ENCODE peak calls at places on chromosomes 1 and 21, in four cellular contexts. One of them, this sample, is unnamed.

GRCh38 chr21:25791321-25791720 is 56.5 kb downstream of the GABPA start:
- DNase-seq in OCI-LY7: no peak
- DNase-seq in SK-N-SH: no peak
- DNase-seq in neural progenitor cell: no peak
- DNase-seq in this sample: no peak

GRCh38 chr1:109112056-109112651 is 1.8 kb upstream of the ELAPOR1 start:
- DNase-seq in OCI-LY7: peak
- DNase-seq in SK-N-SH: peak
- DNase-seq in neural progenitor cell: no peak
- DNase-seq in this sample: peak

GRCh38 chr1:165875171-165875570 is 47.8 kb downstream of the UCK2 start:
- DNase-seq in OCI-LY7: no peak
- DNase-seq in SK-N-SH: no peak
- DNase-seq in neural progenitor cell: no peak
- DNase-seq in this sample: no peak

GRCh38 chr1:8003431-8004112 is 22.5 kb downstream of the ERRFI1 start:
- DNase-seq in OCI-LY7: no peak
- DNase-seq in SK-N-SH: no peak
- DNase-seq in neural progenitor cell: no peak
- DNase-seq in this sample: peak

GRCh38 chr21:45365608-45366241 is 39.2 kb upstream of the COL18A1 start:
- DNase-seq in OCI-LY7: no peak
- DNase-seq in SK-N-SH: no peak
- DNase-seq in neural progenitor cell: peak
- DNase-seq in this sample: peak

GRCh38 chr1:241499910-241500309 is 19.6 kb downstream of the FH start:
- DNase-seq in OCI-LY7: peak
- DNase-seq in SK-N-SH: peak
- DNase-seq in neural progenitor cell: peak
- DNase-seq in this sample: peak

GRCh38 chr1:243798726-243799125 is 51.3 kb downstream of the AKT3 start:
- DNase-seq in OCI-LY7: no peak
- DNase-seq in SK-N-SH: no peak
- DNase-seq in neural progenitor cell: no peak
- DNase-seq in this sample: peak

GRCh38 chr1:206808615-206809014 is 36.3 kb upstream of the IL10 start:
- DNase-seq in OCI-LY7: peak
- DNase-seq in SK-N-SH: no peak
- DNase-seq in neural progenitor cell: peak
- DNase-seq in this sample: peak

GRCh38 chr1:106080608-106081325 is 975.7 kb upstream of the PRMT6 start:
- DNase-seq in OCI-LY7: no peak
- DNase-seq in SK-N-SH: no peak
- DNase-seq in neural progenitor cell: no peak
- DNase-seq in this sample: peak

GRCh38 chr1:59697138-59697811 is 117.5 kb upstream of the HOOK1 start:
- DNase-seq in OCI-LY7: no peak
- DNase-seq in SK-N-SH: no peak
- DNase-seq in neural progenitor cell: no peak
- DNase-seq in this sample: peak

GRCh38 chr1:197638316-197638715 is 137.0 kb downstream of the DENND1B start:
- DNase-seq in OCI-LY7: peak
- DNase-seq in SK-N-SH: no peak
- DNase-seq in neural progenitor cell: no peak
- DNase-seq in this sample: no peak

GRCh38 chr1:111468717-111469100 is 5.1 kb upstream of the C1orf162 start:
- DNase-seq in OCI-LY7: no peak
- DNase-seq in SK-N-SH: no peak
- DNase-seq in neural progenitor cell: no peak
- DNase-seq in this sample: no peak

GRCh38 chr1:2639203-2639602 is 6.4 kb upstream of the MMEL1 start:
- DNase-seq in OCI-LY7: no peak
- DNase-seq in SK-N-SH: peak
- DNase-seq in neural progenitor cell: no peak
- DNase-seq in this sample: no peak

GRCh38 chr1:118928739-118929554 is 59.2 kb downstream of the TBX15 start:
- DNase-seq in OCI-LY7: peak
- DNase-seq in SK-N-SH: no peak
- DNase-seq in neural progenitor cell: peak
- DNase-seq in this sample: peak

GRCh38 chr21:45830720-45831366 is 150.7 kb upstream of the COL6A1 start:
- DNase-seq in OCI-LY7: no peak
- DNase-seq in SK-N-SH: no peak
- DNase-seq in neural progenitor cell: no peak
- DNase-seq in this sample: no peak

GRCh38 chr1:204124639-204125038 is 27.2 kb downstream of the ETNK2 start:
- DNase-seq in OCI-LY7: no peak
- DNase-seq in SK-N-SH: no peak
- DNase-seq in neural progenitor cell: no peak
- DNase-seq in this sample: no peak

GRCh38 chr1:11470912-11471311 is 8.0 kb upstream of the DISP3 start:
- DNase-seq in OCI-LY7: no peak
- DNase-seq in SK-N-SH: no peak
- DNase-seq in neural progenitor cell: no peak
- DNase-seq in this sample: no peak

GRCh38 chr1:201309420-201309819 is 26.1 kb downstream of the PKP1 start:
- DNase-seq in OCI-LY7: peak
- DNase-seq in SK-N-SH: peak
- DNase-seq in neural progenitor cell: peak
- DNase-seq in this sample: peak

GRCh38 chr1:1157426-1157913 is 16.2 kb upstream of the TTLL10 start:
- DNase-seq in OCI-LY7: peak
- DNase-seq in SK-N-SH: peak
- DNase-seq in neural progenitor cell: peak
- DNase-seq in this sample: peak

GRCh38 chr21:37758997-37759396 is 157.3 kb downstream of the KCNJ6 start:
- DNase-seq in OCI-LY7: peak
- DNase-seq in SK-N-SH: peak
- DNase-seq in neural progenitor cell: peak
- DNase-seq in this sample: peak

GRCh38 chr1:232307299-232307698 is 322.6 kb downstream of the SIPA1L2 start:
- DNase-seq in OCI-LY7: no peak
- DNase-seq in SK-N-SH: no peak
- DNase-seq in neural progenitor cell: no peak
- DNase-seq in this sample: no peak

GRCh38 chr1:40530735-40531380 is 579 bp upstream of the ZNF684 start:
- DNase-seq in OCI-LY7: no peak
- DNase-seq in SK-N-SH: peak
- DNase-seq in neural progenitor cell: no peak
- DNase-seq in this sample: peak

GRCh38 chr1:240094043-240094722 is 2.5 kb downstream of the FMN2 start:
- DNase-seq in OCI-LY7: no peak
- DNase-seq in SK-N-SH: peak
- DNase-seq in neural progenitor cell: no peak
- DNase-seq in this sample: peak

GRCh38 chr21:42836767-42837301 is 42.5 kb downstream of the WDR4 start:
- DNase-seq in OCI-LY7: peak
- DNase-seq in SK-N-SH: peak
- DNase-seq in neural progenitor cell: no peak
- DNase-seq in this sample: no peak

GRCh38 chr1:39898648-39899603 is 2.8 kb downstream of the MYCL start:
- DNase-seq in OCI-LY7: peak
- DNase-seq in SK-N-SH: peak
- DNase-seq in neural progenitor cell: peak
- DNase-seq in this sample: peak

GRCh38 chr1:9196129-9197040 is 38.2 kb upstream of the H6PD start:
- DNase-seq in OCI-LY7: peak
- DNase-seq in SK-N-SH: peak
- DNase-seq in neural progenitor cell: peak
- DNase-seq in this sample: peak
- TF ChIP-seq EZH2phosphoT487 in OCI-LY7: no peak
- TF ChIP-seq EZH2phosphoT487 in SK-N-SH: no peak
- TF ChIP-seq EZH2phosphoT487 in neural progenitor cell: no peak
- TF ChIP-seq EZH2phosphoT487 in this sample: no peak

GRCh38 chr1:161187311-161187710 is 10.0 kb upstream of the B4GALT3 start:
- DNase-seq in OCI-LY7: no peak
- DNase-seq in SK-N-SH: no peak
- DNase-seq in neural progenitor cell: no peak
- DNase-seq in this sample: no peak

GRCh38 chr1:161182214-161182613 is 4.9 kb upstream of the B4GALT3 start:
- DNase-seq in OCI-LY7: no peak
- DNase-seq in SK-N-SH: no peak
- DNase-seq in neural progenitor cell: no peak
- DNase-seq in this sample: peak

GRCh38 chr1:161188381-161188780 is 10.5 kb downstream of the ADAMTS4 start:
- DNase-seq in OCI-LY7: no peak
- DNase-seq in SK-N-SH: no peak
- DNase-seq in neural progenitor cell: no peak
- DNase-seq in this sample: no peak

GRCh38 chr1:161185732-161186311 is 8.5 kb upstream of the B4GALT3 start:
- DNase-seq in OCI-LY7: peak
- DNase-seq in SK-N-SH: no peak
- DNase-seq in neural progenitor cell: no peak
- DNase-seq in this sample: no peak

DNA sequence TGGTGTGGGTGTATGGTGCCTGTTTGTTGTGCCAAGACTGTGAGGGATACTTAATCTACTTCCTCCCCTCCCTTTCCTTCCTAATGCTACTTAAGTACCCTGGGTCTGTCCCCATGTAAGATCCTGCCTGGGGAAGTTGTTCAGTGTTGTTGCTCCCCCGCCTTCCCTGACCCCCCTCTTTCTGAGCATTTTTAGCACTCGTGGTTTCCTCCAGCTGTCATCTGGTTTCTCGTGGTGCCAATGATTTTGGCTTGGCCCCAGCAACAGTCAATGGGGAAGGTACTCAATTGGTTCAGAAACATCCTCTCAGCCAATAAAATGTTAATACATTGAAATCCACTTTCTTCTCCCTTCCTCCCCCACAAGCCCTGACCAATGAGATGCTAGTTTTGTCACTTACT is 8.0 kb upstream of the B4GALT3 start:
- DNase-seq in OCI-LY7: peak
- DNase-seq in SK-N-SH: peak
- DNase-seq in neural progenitor cell: no peak
- DNase-seq in this sample: peak
- TF ChIP-seq EZH2phosphoT487 in OCI-LY7: no peak
- TF ChIP-seq EZH2phosphoT487 in SK-N-SH: no peak
- TF ChIP-seq EZH2phosphoT487 in neural progenitor cell: no peak
- TF ChIP-seq EZH2phosphoT487 in this sample: no peak

DNA sequence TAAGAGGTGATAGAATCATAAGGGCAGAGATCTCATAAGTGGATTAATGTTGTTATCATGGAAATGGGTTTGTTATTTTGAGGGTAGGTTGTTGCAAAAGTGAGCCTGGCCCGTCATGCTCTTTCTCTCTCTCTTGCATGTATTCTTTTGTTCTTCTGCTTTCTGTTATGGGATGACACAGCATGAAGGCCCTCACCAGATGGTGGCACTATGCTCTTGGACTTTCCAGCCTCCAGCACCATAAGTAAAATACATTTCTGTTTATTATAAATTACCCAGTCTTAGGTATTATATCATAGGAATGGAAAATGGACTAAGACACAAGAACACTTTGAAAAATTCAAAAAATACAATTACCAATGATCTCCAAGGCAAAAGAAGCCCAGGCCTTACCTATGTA is 676.1 kb downstream of the PTPRU start:
- DNase-seq in OCI-LY7: no peak
- DNase-seq in SK-N-SH: no peak
- DNase-seq in neural progenitor cell: no peak
- DNase-seq in this sample: peak
- TF ChIP-seq EZH2phosphoT487 in OCI-LY7: no peak
- TF ChIP-seq EZH2phosphoT487 in SK-N-SH: no peak
- TF ChIP-seq EZH2phosphoT487 in neural progenitor cell: no peak
- TF ChIP-seq EZH2phosphoT487 in this sample: no peak

DNA sequence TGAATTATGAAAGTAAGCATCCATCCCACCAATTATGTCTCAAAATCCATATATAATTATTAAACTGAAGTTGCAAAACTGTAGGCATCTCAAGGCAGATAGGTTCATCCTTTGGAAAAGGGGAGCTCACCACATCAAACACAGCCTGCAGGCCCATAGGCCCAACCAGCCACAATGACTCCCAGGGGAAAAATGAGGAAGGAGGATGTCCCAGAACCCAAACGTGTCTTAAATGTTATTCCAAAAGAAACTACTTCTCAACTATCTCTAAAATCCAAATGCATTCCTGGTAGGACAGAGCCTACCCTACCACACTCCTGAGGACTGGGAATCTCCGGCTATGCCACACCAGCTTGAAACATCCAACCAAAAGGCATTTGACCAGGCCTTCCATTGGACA is 12.8 kb downstream of the TIAM1 start:
- DNase-seq in OCI-LY7: no peak
- DNase-seq in SK-N-SH: no peak
- DNase-seq in neural progenitor cell: no peak
- DNase-seq in this sample: no peak
- TF ChIP-seq EZH2phosphoT487 in OCI-LY7: no peak
- TF ChIP-seq EZH2phosphoT487 in SK-N-SH: no peak
- TF ChIP-seq EZH2phosphoT487 in neural progenitor cell: no peak
- TF ChIP-seq EZH2phosphoT487 in this sample: no peak